ENCODE peak calls at places on chromosomes 4 and X, in six cellular contexts. One of them, this sample, is unnamed.

GRCh38 chrX:140091276-140091886 is 126.1 kb upstream of the CXorf66 start:
- DNase-seq in brain microvascular endothelial cell: no peak
- DNase-seq in mammary epithelial cell: no peak
- DNase-seq in heart left ventricle: no peak
- DNase-seq in Calu3: no peak
- DNase-seq in choroid plexus epithelial cell: no peak
- DNase-seq in this sample: no peak

GRCh38 chrX:153882086-153882498 is 3.9 kb downstream of the L1CAM start:
- DNase-seq in Calu3: peak; percentile 83
- DNase-seq in brain microvascular endothelial cell: peak; percentile 5
- DNase-seq in mammary epithelial cell: peak; percentile 50
- DNase-seq in heart left ventricle: no peak
- DNase-seq in choroid plexus epithelial cell: no peak
- DNase-seq in this sample: no peak

GRCh38 chrX:10579753-10580060 is 40.7 kb downstream of the MID1 start:
- DNase-seq in heart left ventricle: no peak
- DNase-seq in brain microvascular endothelial cell: peak; percentile 39
- DNase-seq in Calu3: no peak
- DNase-seq in mammary epithelial cell: no peak
- DNase-seq in choroid plexus epithelial cell: peak; percentile 57
- DNase-seq in this sample: no peak

GRCh38 chr4:52641853-52642563 is 17.1 kb downstream of the USP46 start:
- DNase-seq in brain microvascular endothelial cell: peak; percentile 41
- DNase-seq in heart left ventricle: no peak
- DNase-seq in Calu3: no peak
- DNase-seq in choroid plexus epithelial cell: peak; percentile 61
- DNase-seq in mammary epithelial cell: peak; percentile 81
- DNase-seq in this sample: peak; percentile 43

GRCh38 chr4:130985371-130985770 is 1889.4 kb downstream of the C4orf33 start:
- DNase-seq in Calu3: no peak
- DNase-seq in heart left ventricle: no peak
- DNase-seq in brain microvascular endothelial cell: no peak
- DNase-seq in choroid plexus epithelial cell: no peak
- DNase-seq in mammary epithelial cell: no peak
- DNase-seq in this sample: no peak

GRCh38 chr4:168509786-168510185 is 12.9 kb downstream of the PALLD start:
- DNase-seq in Calu3: no peak
- DNase-seq in choroid plexus epithelial cell: peak; percentile 93
- DNase-seq in heart left ventricle: no peak
- DNase-seq in brain microvascular endothelial cell: peak; percentile 40
- DNase-seq in mammary epithelial cell: peak; percentile 41
- DNase-seq in this sample: no peak

GRCh38 chr4:16269742-16270522 is 43.7 kb upstream of the TAPT1 start:
- DNase-seq in choroid plexus epithelial cell: peak; percentile 86
- DNase-seq in brain microvascular endothelial cell: peak; percentile 93
- DNase-seq in heart left ventricle: no peak
- DNase-seq in Calu3: no peak
- DNase-seq in mammary epithelial cell: peak; percentile 95
- DNase-seq in this sample: no peak

GRCh38 chr4:182014989-182015388 is 228.2 kb upstream of the TENM3 start:
- DNase-seq in choroid plexus epithelial cell: no peak
- DNase-seq in heart left ventricle: no peak
- DNase-seq in mammary epithelial cell: no peak
- DNase-seq in Calu3: no peak
- DNase-seq in brain microvascular endothelial cell: no peak
- DNase-seq in this sample: no peak

GRCh38 chr4:85092536-85092935 is 126.0 kb upstream of the WDFY3 start:
- DNase-seq in choroid plexus epithelial cell: no peak
- DNase-seq in heart left ventricle: no peak
- DNase-seq in mammary epithelial cell: no peak
- DNase-seq in Calu3: no peak
- DNase-seq in brain microvascular endothelial cell: no peak
- DNase-seq in this sample: no peak

GRCh38 chrX:129636175-129636681 is 18.5 kb downstream of the APLN start:
- DNase-seq in choroid plexus epithelial cell: no peak
- DNase-seq in heart left ventricle: no peak
- DNase-seq in Calu3: no peak
- DNase-seq in mammary epithelial cell: no peak
- DNase-seq in brain microvascular endothelial cell: no peak
- DNase-seq in this sample: no peak

DNA sequence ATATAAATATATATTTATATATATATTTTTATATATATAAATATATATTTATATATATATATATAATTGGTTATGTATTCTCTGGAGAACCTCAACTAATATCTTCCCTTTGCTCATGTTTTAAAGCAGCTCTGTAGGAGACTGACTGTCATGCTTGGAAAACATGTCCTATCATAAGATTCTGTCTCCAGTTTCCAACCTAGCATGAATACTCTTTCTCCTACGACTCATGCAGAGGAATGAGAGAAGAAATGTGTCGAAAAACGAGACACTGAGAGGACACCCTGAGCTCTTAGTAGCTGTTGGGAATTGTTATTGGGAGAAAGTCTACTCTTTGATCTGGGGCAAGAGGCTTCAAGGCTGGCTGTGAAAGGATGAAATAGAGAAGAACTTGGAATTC is 166.5 kb upstream of the SLIT2 start:
- DNase-seq in choroid plexus epithelial cell: no peak
- DNase-seq in mammary epithelial cell: no peak
- DNase-seq in Calu3: no peak
- DNase-seq in brain microvascular endothelial cell: no peak
- DNase-seq in heart left ventricle: no peak
- DNase-seq in this sample: no peak
- TF ChIP-seq CTCF in choroid plexus epithelial cell: no peak
- TF ChIP-seq CTCF in mammary epithelial cell: no peak
- TF ChIP-seq CTCF in Calu3: no peak
- TF ChIP-seq CTCF in brain microvascular endothelial cell: no peak
- TF ChIP-seq CTCF in heart left ventricle: no peak
- TF ChIP-seq CTCF in this sample: no peak

DNA sequence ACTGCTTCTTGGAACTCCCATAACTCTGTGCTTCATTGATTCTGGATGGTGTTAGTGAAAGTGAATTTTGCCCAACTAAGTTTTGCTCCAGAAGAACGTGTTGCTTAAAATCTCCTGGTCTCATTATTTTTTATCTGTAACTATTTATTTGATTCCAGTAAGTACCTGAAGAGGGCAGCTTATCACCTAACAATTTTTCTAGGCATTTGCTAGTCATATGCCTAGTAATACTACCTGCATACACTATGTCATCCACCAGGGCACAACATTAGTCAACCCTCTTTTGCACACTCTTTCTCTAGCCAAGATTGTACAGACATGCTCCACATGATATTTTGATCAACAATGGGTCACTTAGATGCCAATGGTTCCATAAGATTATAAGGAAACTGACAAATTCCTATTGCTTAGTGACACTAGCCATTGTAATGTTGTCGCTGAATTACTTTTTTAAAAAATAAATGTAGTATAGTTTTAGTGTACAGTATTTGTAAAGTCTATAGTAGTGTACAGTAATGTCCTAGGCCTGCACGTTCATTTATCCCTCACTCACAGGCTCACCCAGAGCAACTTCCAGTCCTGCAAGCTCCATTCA is 499.9 kb upstream of the AADAT start:
- DNase-seq in Calu3: peak; percentile 12
- DNase-seq in heart left ventricle: no peak
- DNase-seq in choroid plexus epithelial cell: peak; percentile 73
- DNase-seq in mammary epithelial cell: peak; percentile 54
- DNase-seq in brain microvascular endothelial cell: peak; percentile 6
- DNase-seq in this sample: peak; percentile 26
- TF ChIP-seq CTCF in Calu3: peak; percentile 45
- TF ChIP-seq CTCF in heart left ventricle: no peak
- TF ChIP-seq CTCF in choroid plexus epithelial cell: peak; percentile 46
- TF ChIP-seq CTCF in mammary epithelial cell: peak; percentile 69
- TF ChIP-seq CTCF in brain microvascular endothelial cell: peak; percentile 16
- TF ChIP-seq CTCF in this sample: peak; percentile 38

DNA sequence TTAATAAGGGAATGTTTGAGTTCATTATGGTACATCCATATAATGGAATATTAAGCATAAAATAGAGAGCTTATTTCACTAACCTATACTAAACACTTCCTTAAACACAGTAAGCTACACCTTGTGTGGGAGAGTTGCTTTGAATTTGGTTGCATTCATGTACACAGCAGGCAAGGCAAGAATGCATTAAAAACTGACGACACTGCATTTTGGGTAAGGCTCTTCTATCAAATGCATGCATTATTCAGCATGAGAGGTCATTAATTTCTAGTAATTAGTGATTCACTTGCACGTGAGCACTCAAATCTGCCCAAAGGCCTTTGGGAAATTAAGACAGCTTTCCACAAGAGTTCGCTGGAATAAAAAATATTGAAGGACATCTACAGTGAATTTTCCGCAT is 8.8 kb upstream of the C1GALT1C1 start:
- DNase-seq in heart left ventricle: no peak
- DNase-seq in Calu3: no peak
- DNase-seq in choroid plexus epithelial cell: no peak
- DNase-seq in brain microvascular endothelial cell: no peak
- DNase-seq in mammary epithelial cell: no peak
- DNase-seq in this sample: no peak
- TF ChIP-seq CTCF in heart left ventricle: no peak
- TF ChIP-seq CTCF in Calu3: no peak
- TF ChIP-seq CTCF in choroid plexus epithelial cell: no peak
- TF ChIP-seq CTCF in brain microvascular endothelial cell: no peak
- TF ChIP-seq CTCF in mammary epithelial cell: no peak
- TF ChIP-seq CTCF in this sample: no peak

DNA sequence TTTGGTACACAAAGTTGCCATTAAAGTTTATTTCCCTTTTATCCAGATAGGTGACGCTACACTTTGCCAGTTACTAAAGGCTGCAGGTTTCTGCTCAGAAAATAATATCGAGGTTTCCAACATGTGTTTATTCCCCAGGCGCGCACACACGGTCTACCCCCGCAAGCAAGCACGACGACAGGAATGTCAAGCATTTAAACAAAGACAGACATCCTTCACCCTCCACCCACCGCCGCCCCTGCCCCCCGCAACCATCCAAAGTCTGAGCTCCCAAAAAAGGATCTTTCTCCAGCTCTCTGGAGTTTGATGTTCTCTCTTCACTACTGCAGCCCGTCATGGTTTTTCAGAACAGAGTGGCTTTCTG is 1.3 kb upstream of the PCDH7 start:
- DNase-seq in brain microvascular endothelial cell: peak; percentile 27
- DNase-seq in choroid plexus epithelial cell: peak; percentile 60
- DNase-seq in Calu3: no peak
- DNase-seq in mammary epithelial cell: peak; percentile 35
- DNase-seq in heart left ventricle: no peak
- DNase-seq in this sample: peak; percentile 13
- TF ChIP-seq CTCF in brain microvascular endothelial cell: peak; percentile 36
- TF ChIP-seq CTCF in choroid plexus epithelial cell: peak; percentile 41
- TF ChIP-seq CTCF in Calu3: no peak
- TF ChIP-seq CTCF in mammary epithelial cell: peak; percentile 47
- TF ChIP-seq CTCF in heart left ventricle: no peak
- TF ChIP-seq CTCF in this sample: no peak

GRCh38 chr4:106201373-106201772 is 114.6 kb downstream of the TBCK start:
- DNase-seq in Calu3: no peak
- DNase-seq in brain microvascular endothelial cell: no peak
- DNase-seq in choroid plexus epithelial cell: peak; percentile 47
- DNase-seq in heart left ventricle: no peak
- DNase-seq in mammary epithelial cell: peak; percentile 8
- DNase-seq in this sample: no peak
- TF ChIP-seq CTCF in Calu3: no peak
- TF ChIP-seq CTCF in brain microvascular endothelial cell: peak; percentile 45
- TF ChIP-seq CTCF in choroid plexus epithelial cell: peak; percentile 66
- TF ChIP-seq CTCF in heart left ventricle: no peak
- TF ChIP-seq CTCF in mammary epithelial cell: peak; percentile 56
- TF ChIP-seq CTCF in this sample: peak; percentile 43